ENCODE peak calls at places on chromosomes 5 and 9, in four cellular contexts. One of them, this sample, is unnamed.

GRCh38 chr5:36928947-36929346 is 52.4 kb downstream of the NIPBL start:
- DNase-seq in OCI-LY7: no peak
- DNase-seq in breast epithelium: no peak
- DNase-seq in dorsolateral prefrontal cortex: no peak
- DNase-seq in this sample: peak

GRCh38 chr9:99029083-99029482 is 75.8 kb upstream of the TGFBR1 start:
- DNase-seq in breast epithelium: no peak
- DNase-seq in dorsolateral prefrontal cortex: no peak
- DNase-seq in OCI-LY7: no peak
- DNase-seq in this sample: no peak

GRCh38 chr9:81686614-81687520 is 2.5 kb downstream of the TLE1 start:
- DNase-seq in OCI-LY7: no peak
- DNase-seq in dorsolateral prefrontal cortex: peak
- DNase-seq in breast epithelium: peak
- DNase-seq in this sample: peak

GRCh38 chr5:131640043-131640856 is 5.2 kb upstream of the RAPGEF6 start:
- DNase-seq in dorsolateral prefrontal cortex: no peak
- DNase-seq in OCI-LY7: peak
- DNase-seq in breast epithelium: no peak
- DNase-seq in this sample: peak

GRCh38 chr5:122141751-122142150 is 12.4 kb downstream of the ZNF474 start:
- DNase-seq in dorsolateral prefrontal cortex: no peak
- DNase-seq in OCI-LY7: no peak
- DNase-seq in breast epithelium: no peak
- DNase-seq in this sample: no peak

GRCh38 chr5:124935060-124935459 is 188.6 kb upstream of the ZNF608 start:
- DNase-seq in breast epithelium: no peak
- DNase-seq in dorsolateral prefrontal cortex: no peak
- DNase-seq in OCI-LY7: peak
- DNase-seq in this sample: no peak

GRCh38 chr9:126919193-126919592 is 4.6 kb downstream of the RALGPS1 start:
- DNase-seq in breast epithelium: no peak
- DNase-seq in OCI-LY7: no peak
- DNase-seq in dorsolateral prefrontal cortex: no peak
- DNase-seq in this sample: no peak

GRCh38 chr5:179459771-179460170 is 90.6 kb upstream of the RUFY1 start:
- DNase-seq in OCI-LY7: no peak
- DNase-seq in dorsolateral prefrontal cortex: no peak
- DNase-seq in breast epithelium: no peak
- DNase-seq in this sample: no peak

GRCh38 chr5:134236208-134236761 is 10.4 kb upstream of the PPP2CA start:
- DNase-seq in OCI-LY7: no peak
- DNase-seq in breast epithelium: no peak
- DNase-seq in dorsolateral prefrontal cortex: no peak
- DNase-seq in this sample: no peak

GRCh38 chr9:137029058-137029922 is 1.3 kb upstream of the ABCA2 start:
- DNase-seq in breast epithelium: peak
- DNase-seq in OCI-LY7: peak
- DNase-seq in dorsolateral prefrontal cortex: peak
- DNase-seq in this sample: peak

GRCh38 chr5:176817864-176818377 is 7.6 kb downstream of the UNC5A start:
- DNase-seq in OCI-LY7: no peak
- DNase-seq in breast epithelium: no peak
- DNase-seq in dorsolateral prefrontal cortex: no peak
- DNase-seq in this sample: no peak

GRCh38 chr5:176768174-176768970 is 42.0 kb upstream of the UNC5A start:
- DNase-seq in OCI-LY7: no peak
- DNase-seq in breast epithelium: peak
- DNase-seq in dorsolateral prefrontal cortex: no peak
- DNase-seq in this sample: no peak

GRCh38 chr5:139636975-139637408 is 11.2 kb upstream of the CXXC5 start:
- DNase-seq in breast epithelium: no peak
- DNase-seq in OCI-LY7: no peak
- DNase-seq in dorsolateral prefrontal cortex: no peak
- DNase-seq in this sample: peak

GRCh38 chr9:136826188-136826541 is 16.1 kb upstream of the AJM1 start:
- DNase-seq in breast epithelium: no peak
- DNase-seq in dorsolateral prefrontal cortex: no peak
- DNase-seq in OCI-LY7: no peak
- DNase-seq in this sample: no peak

GRCh38 chr5:68239485-68239884 is 23.9 kb downstream of the PIK3R1 start:
- DNase-seq in OCI-LY7: no peak
- DNase-seq in breast epithelium: no peak
- DNase-seq in dorsolateral prefrontal cortex: peak
- DNase-seq in this sample: peak

GRCh38 chr9:86944974-86945867 is 2.1 kb downstream of the GAS1 start:
- DNase-seq in OCI-LY7: no peak
- DNase-seq in breast epithelium: no peak
- DNase-seq in dorsolateral prefrontal cortex: no peak
- DNase-seq in this sample: peak

GRCh38 chr5:66344544-66344943 is 200.4 kb downstream of the SREK1 start:
- DNase-seq in dorsolateral prefrontal cortex: no peak
- DNase-seq in OCI-LY7: no peak
- DNase-seq in breast epithelium: no peak
- DNase-seq in this sample: no peak

GRCh38 chr5:119527346-119527745 is 75.0 kb downstream of the HSD17B4 start:
- DNase-seq in breast epithelium: no peak
- DNase-seq in OCI-LY7: no peak
- DNase-seq in dorsolateral prefrontal cortex: no peak
- DNase-seq in this sample: peak

GRCh38 chr5:65588694-65589093 is 25.6 kb downstream of the PPWD1 start:
- DNase-seq in dorsolateral prefrontal cortex: no peak
- DNase-seq in breast epithelium: no peak
- DNase-seq in OCI-LY7: no peak
- DNase-seq in this sample: no peak

GRCh38 chr5:129963359-129963758 is 59.1 kb downstream of the CHSY3 start:
- DNase-seq in breast epithelium: no peak
- DNase-seq in OCI-LY7: no peak
- DNase-seq in dorsolateral prefrontal cortex: peak
- DNase-seq in this sample: peak

GRCh38 chr9:32968101-32969011 is 33.1 kb downstream of the APTX start:
- DNase-seq in OCI-LY7: peak
- DNase-seq in breast epithelium: peak
- DNase-seq in dorsolateral prefrontal cortex: peak
- DNase-seq in this sample: peak

GRCh38 chr9:24436761-24437160 is 108.9 kb downstream of the IZUMO3 start:
- DNase-seq in dorsolateral prefrontal cortex: no peak
- DNase-seq in breast epithelium: no peak
- DNase-seq in OCI-LY7: no peak
- DNase-seq in this sample: no peak

GRCh38 chr5:125439243-125439642 is 692.8 kb upstream of the ZNF608 start:
- DNase-seq in dorsolateral prefrontal cortex: no peak
- DNase-seq in OCI-LY7: no peak
- DNase-seq in breast epithelium: no peak
- DNase-seq in this sample: no peak

GRCh38 chr9:21904371-21904770 is 89.8 kb downstream of the CDKN2A start:
- DNase-seq in OCI-LY7: no peak
- DNase-seq in breast epithelium: no peak
- DNase-seq in dorsolateral prefrontal cortex: no peak
- DNase-seq in this sample: peak

GRCh38 chr9:114822708-114823107 is 16.9 kb upstream of the TNFSF15 start:
- DNase-seq in dorsolateral prefrontal cortex: no peak
- DNase-seq in OCI-LY7: no peak
- DNase-seq in breast epithelium: no peak
- DNase-seq in this sample: no peak

GRCh38 chr9:133058550-133059320 is 3.0 kb upstream of the CEL start:
- DNase-seq in dorsolateral prefrontal cortex: no peak
- DNase-seq in breast epithelium: no peak
- DNase-seq in OCI-LY7: peak
- DNase-seq in this sample: no peak

GRCh38 chr9:84354035-84354434 is 13.5 kb upstream of the SLC28A3 start:
- DNase-seq in OCI-LY7: no peak
- DNase-seq in dorsolateral prefrontal cortex: no peak
- DNase-seq in breast epithelium: no peak
- DNase-seq in this sample: no peak

GRCh38 chr5:154626876-154627552 is 128.2 kb upstream of the LARP1 start:
- DNase-seq in dorsolateral prefrontal cortex: no peak
- DNase-seq in breast epithelium: no peak
- DNase-seq in OCI-LY7: no peak
- DNase-seq in this sample: peak

DNA sequence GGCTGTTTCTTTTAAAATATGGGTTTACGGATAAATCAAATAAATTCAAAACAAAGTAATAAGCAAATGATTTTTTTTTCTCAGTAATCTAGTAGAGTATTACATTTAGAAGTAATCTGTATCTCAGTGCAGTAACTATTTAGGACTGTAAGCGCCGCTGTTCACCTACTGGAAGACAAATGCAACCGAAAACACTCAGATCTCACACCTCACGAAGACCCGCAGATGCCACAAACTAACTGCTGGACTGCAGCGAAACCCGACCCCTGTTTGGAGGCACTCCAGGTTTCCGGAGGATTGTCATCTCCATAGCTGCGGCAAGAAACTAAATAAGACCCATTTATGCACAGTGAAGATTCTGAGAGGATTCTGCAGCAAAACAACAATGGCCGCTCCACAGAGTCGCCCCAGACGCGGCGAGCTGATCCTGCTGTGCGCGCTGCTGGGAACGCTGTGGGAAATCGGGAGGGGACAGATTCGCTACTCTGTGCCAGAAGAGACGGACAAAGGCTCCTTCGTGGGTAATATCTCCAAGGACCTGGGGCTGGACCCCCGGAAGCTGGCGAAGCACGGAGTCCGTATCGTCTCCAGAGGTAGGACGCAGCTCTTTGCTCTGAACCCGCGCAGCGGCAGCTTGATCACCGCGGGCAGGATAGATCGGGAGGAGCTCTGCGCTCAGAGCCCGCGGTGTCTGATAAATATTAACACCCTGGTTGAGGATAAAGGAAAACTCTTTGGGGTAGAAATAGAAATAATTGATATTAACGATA is at the start of gene PCDHGA8:
- DNase-seq in breast epithelium: no peak
- DNase-seq in dorsolateral prefrontal cortex: no peak
- DNase-seq in OCI-LY7: peak
- DNase-seq in this sample: no peak
- H3K4me3 ChIP-seq in breast epithelium: no peak
- H3K4me3 ChIP-seq in dorsolateral prefrontal cortex: no peak
- H3K4me3 ChIP-seq in OCI-LY7: peak
- H3K4me3 ChIP-seq in this sample: peak

GRCh38 chr5:148972396-148972795 is 90.5 kb downstream of the SH3TC2 start:
- DNase-seq in dorsolateral prefrontal cortex: no peak
- DNase-seq in OCI-LY7: no peak
- DNase-seq in breast epithelium: no peak
- DNase-seq in this sample: no peak
- TF ChIP-seq CTCF in dorsolateral prefrontal cortex: no peak
- TF ChIP-seq CTCF in OCI-LY7: no peak
- TF ChIP-seq CTCF in breast epithelium: no peak
- TF ChIP-seq CTCF in this sample: no peak

GRCh38 chr5:1666812-1667588 is 132.6 kb downstream of the MRPL36 start:
- DNase-seq in dorsolateral prefrontal cortex: no peak
- DNase-seq in breast epithelium: no peak
- DNase-seq in OCI-LY7: peak
- DNase-seq in this sample: peak

GRCh38 chr5:1669276-1670155 is 130.1 kb downstream of the MRPL36 start:
- DNase-seq in breast epithelium: no peak
- DNase-seq in OCI-LY7: no peak
- DNase-seq in dorsolateral prefrontal cortex: no peak
- DNase-seq in this sample: no peak

GRCh38 chr5:1668141-1668721 is 131.4 kb downstream of the MRPL36 start:
- DNase-seq in dorsolateral prefrontal cortex: no peak
- DNase-seq in OCI-LY7: no peak
- DNase-seq in breast epithelium: no peak
- DNase-seq in this sample: no peak

GRCh38 chr5:1666221-1666620 is 133.4 kb downstream of the MRPL36 start:
- DNase-seq in breast epithelium: no peak
- DNase-seq in OCI-LY7: no peak
- DNase-seq in dorsolateral prefrontal cortex: no peak
- DNase-seq in this sample: no peak

GRCh38 chr5:1667648-1668140 is 131.9 kb downstream of the MRPL36 start:
- DNase-seq in breast epithelium: no peak
- DNase-seq in dorsolateral prefrontal cortex: no peak
- DNase-seq in OCI-LY7: no peak
- DNase-seq in this sample: no peak
- H3K4me3 ChIP-seq in breast epithelium: peak
- H3K4me3 ChIP-seq in dorsolateral prefrontal cortex: peak
- H3K4me3 ChIP-seq in OCI-LY7: no peak
- H3K4me3 ChIP-seq in this sample: no peak

DNA sequence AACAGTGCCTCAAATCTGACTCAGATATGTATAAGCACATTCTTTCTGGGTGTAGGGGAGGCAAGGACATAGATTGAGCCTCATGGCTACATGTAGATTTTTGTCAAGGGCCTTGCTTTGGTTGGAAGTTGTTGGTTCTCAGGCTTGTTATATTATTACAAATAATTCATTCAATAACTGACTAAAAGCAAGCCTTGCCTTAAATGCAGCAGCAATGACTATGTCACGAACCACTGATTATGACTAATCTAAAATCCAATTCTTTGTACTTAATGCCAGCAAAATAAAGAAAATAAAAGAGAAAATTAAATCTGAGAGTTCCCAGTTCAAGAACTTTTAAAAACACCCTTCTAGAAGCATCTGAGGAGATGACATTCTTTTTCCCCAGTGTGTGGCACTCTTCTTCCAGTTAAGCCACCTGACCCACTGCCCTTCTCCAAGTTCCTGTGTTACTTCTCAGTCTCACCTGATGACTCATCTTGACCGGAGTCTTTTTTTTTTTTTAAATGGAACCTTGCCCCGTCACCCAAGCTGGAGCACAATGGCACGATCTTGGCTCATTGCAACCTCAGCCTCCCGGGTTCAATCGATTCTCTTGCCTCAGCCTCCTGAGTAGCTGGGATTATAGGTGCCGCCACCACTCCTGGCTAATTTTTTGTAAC is 223.9 kb upstream of the DAB2 start:
- DNase-seq in dorsolateral prefrontal cortex: no peak
- DNase-seq in OCI-LY7: no peak
- DNase-seq in breast epithelium: no peak
- DNase-seq in this sample: peak
- TF ChIP-seq CTCF in dorsolateral prefrontal cortex: no peak
- TF ChIP-seq CTCF in OCI-LY7: no peak
- TF ChIP-seq CTCF in breast epithelium: no peak
- TF ChIP-seq CTCF in this sample: no peak

GRCh38 chr5:116571568-116572321 is 2.9 kb downstream of the SEMA6A start:
- DNase-seq in breast epithelium: no peak
- DNase-seq in dorsolateral prefrontal cortex: no peak
- DNase-seq in OCI-LY7: no peak
- DNase-seq in this sample: no peak
- H3K4me3 ChIP-seq in breast epithelium: peak
- H3K4me3 ChIP-seq in dorsolateral prefrontal cortex: peak
- H3K4me3 ChIP-seq in OCI-LY7: no peak
- H3K4me3 ChIP-seq in this sample: no peak

GRCh38 chr9:101465330-101465915 is 29.8 kb upstream of the ALDOB start:
- DNase-seq in OCI-LY7: peak
- DNase-seq in dorsolateral prefrontal cortex: peak
- DNase-seq in breast epithelium: no peak
- DNase-seq in this sample: peak
- TF ChIP-seq CTCF in OCI-LY7: peak
- TF ChIP-seq CTCF in dorsolateral prefrontal cortex: peak
- TF ChIP-seq CTCF in breast epithelium: no peak
- TF ChIP-seq CTCF in this sample: peak

DNA sequence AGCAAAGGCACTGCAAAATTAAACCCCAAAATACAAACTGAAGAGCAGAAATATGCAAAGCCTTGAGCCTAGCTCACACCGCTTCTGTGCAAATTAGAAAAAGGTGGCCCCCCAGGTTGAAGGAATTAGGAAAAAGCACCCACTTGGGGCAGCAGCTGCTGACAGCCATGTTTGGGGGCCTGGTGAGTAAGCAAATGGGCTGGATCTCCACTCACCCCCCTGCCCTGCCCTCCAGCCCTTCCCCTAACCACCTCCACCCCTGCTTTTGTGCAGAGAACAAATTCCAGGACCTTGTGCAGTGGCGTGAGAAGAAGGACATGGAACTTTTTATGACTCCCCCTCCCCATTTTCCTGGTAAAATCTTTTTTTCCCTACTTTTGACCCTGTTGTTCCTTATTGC is 92.0 kb upstream of the DNAH5 start:
- DNase-seq in breast epithelium: no peak
- DNase-seq in dorsolateral prefrontal cortex: no peak
- DNase-seq in OCI-LY7: no peak
- DNase-seq in this sample: peak
- H3K4me3 ChIP-seq in breast epithelium: no peak
- H3K4me3 ChIP-seq in dorsolateral prefrontal cortex: no peak
- H3K4me3 ChIP-seq in OCI-LY7: no peak
- H3K4me3 ChIP-seq in this sample: peak